ENCODE peak calls at places on chromosome 7, in five cellular contexts. V is H1, I is GM12878, P is HepG2, N is K562. Q is an unnamed sample.

GRCh38 chr7:42227931-42228591 is 8.9 kb downstream of the GLI3 start:
- DNase-seq in I (no peak), V (no peak), P (no peak), N (no peak), Q (no peak)

GRCh38 chr7:102897211-102897621 is 15.6 kb upstream of the LRRC17 start:
- DNase-seq in V (no peak), I (no peak), P (no peak), N (no peak), Q (no peak)

GRCh38 chr7:1053816-1054370 is 9.5 kb downstream of the GPR146 start:
- DNase-seq in V (no peak), N (no peak), P (no peak), I (no peak), Q (no peak)

GRCh38 chr7:17275749-17276671 is 22.4 kb upstream of the AHR start:
- DNase-seq in P (peak), N (no peak), V (no peak), I (no peak), Q (no peak)

GRCh38 chr7:100966542-100967291 is 2.6 kb upstream of the MUC12 start:
- DNase-seq in I (no peak), P (no peak), V (no peak), N (peak), Q (no peak)

GRCh38 chr7:117875566-117875965 is 2.3 kb upstream of the CTTNBP2 start:
- DNase-seq in V (peak), N (no peak), I (no peak), P (no peak), Q (peak)

GRCh38 chr7:4200546-4201094 is 481.5 kb upstream of the FOXK1 start:
- DNase-seq in I (no peak), P (no peak), N (no peak), V (no peak), Q (no peak)

GRCh38 chr7:6705959-6706665 is 635 bp downstream of the ZNF12 start:
- DNase-seq in I (no peak), N (peak), V (no peak), P (peak), Q (no peak)

GRCh38 chr7:91557789-91558396 is 293.7 kb downstream of the FZD1 start:
- DNase-seq in I (peak), V (no peak), N (no peak), P (peak), Q (peak)

GRCh38 chr7:126803060-126803665 is 449.6 kb downstream of the GRM8 start:
- DNase-seq in P (peak), V (peak), I (peak), N (peak), Q (peak)

GRCh38 chr7:2876031-2876862 is 32.1 kb upstream of the GNA12 start:
- DNase-seq in N (no peak), V (no peak), P (no peak), I (no peak), Q (no peak)

GRCh38 chr7:28406192-28406591 is 6.1 kb upstream of the CREB5 start:
- DNase-seq in V (no peak), N (no peak), P (no peak), I (no peak), Q (no peak)

GRCh38 chr7:6271694-6272371 is 591 bp downstream of the CYTH3 start:
- DNase-seq in P (no peak), V (no peak), I (no peak), N (peak), Q (no peak)

GRCh38 chr7:31633894-31634494 is 53.0 kb upstream of the PPP1R17 start:
- DNase-seq in V (peak), N (peak), P (peak), I (no peak), Q (peak)

GRCh38 chr7:77653572-77653971 is 42.7 kb upstream of the RSBN1L start:
- DNase-seq in P (no peak), I (no peak), N (no peak), V (no peak), Q (no peak)

GRCh38 chr7:85023066-85023687 is 163.7 kb downstream of the SEMA3D start:
- DNase-seq in P (peak), N (peak), V (no peak), I (no peak), Q (peak)

GRCh38 chr7:38321515-38321944 is 48.1 kb upstream of the TARP start:
- DNase-seq in I (no peak), P (no peak), N (no peak), V (no peak), Q (no peak)

GRCh38 chr7:100894860-100895700 is 608 bp downstream of the ACHE start:
- DNase-seq in P (no peak), N (peak), V (peak), I (no peak), Q (no peak)

GRCh38 chr7:33334349-33334748 is 205.0 kb downstream of the BBS9 start:
- DNase-seq in N (no peak), I (no peak), V (peak), P (peak), Q (peak)

GRCh38 chr7:94183289-94183749 is 179.2 kb upstream of the BET1 start:
- DNase-seq in I (no peak), N (no peak), V (peak), P (peak), Q (peak)

GRCh38 chr7:151409555-151410404 is at the start of gene WDR86:
- DNase-seq in I (no peak), V (no peak), N (no peak), P (no peak), Q (no peak)

GRCh38 chr7:85765698-85766298 is 578.9 kb upstream of the SEMA3D start:
- DNase-seq in N (no peak), I (no peak), V (no peak), P (peak), Q (no peak)

GRCh38 chr7:102044984-102045673 is 227.7 kb downstream of the CUX1 start:
- DNase-seq in I (no peak), P (no peak), N (no peak), V (no peak), Q (peak)

GRCh38 chr7:50614721-50615518 is 49.7 kb upstream of the DDC start:
- DNase-seq in V (no peak), N (no peak), I (no peak), P (peak), Q (no peak)

GRCh38 chr7:4682621-4683042 is 537 bp downstream of the FOXK1 start:
- DNase-seq in I (no peak), P (no peak), N (peak), V (no peak), Q (no peak)

GRCh38 chr7:77894574-77895091 is 96.1 kb downstream of the PHTF2 start:
- DNase-seq in P (no peak), I (no peak), N (no peak), V (no peak), Q (no peak)

GRCh38 chr7:132837529-132837928 is 244.4 kb downstream of the CHCHD3 start:
- DNase-seq in P (no peak), N (no peak), V (no peak), I (no peak), Q (no peak)
- TF ChIP-seq ATF3 in P (no peak), N (no peak), V (no peak), I (no peak), Q (no peak)

GRCh38 chr7:158325530-158326381 is 261.9 kb downstream of the PTPRN2 start:
- DNase-seq in I (no peak), V (peak), N (no peak), P (peak), Q (no peak)
- TF ChIP-seq CTCF in I (no peak), V (peak), N (no peak), P (peak), Q (peak)

GRCh38 chr7:45872116-45873034 is 507 bp downstream of the CCDC201 start:
- DNase-seq in V (no peak), N (peak), I (no peak), P (peak), Q (no peak)
- TF ChIP-seq CEBPB in V (no peak), N (no peak), I (no peak), P (no peak), Q (no peak)

DNA sequence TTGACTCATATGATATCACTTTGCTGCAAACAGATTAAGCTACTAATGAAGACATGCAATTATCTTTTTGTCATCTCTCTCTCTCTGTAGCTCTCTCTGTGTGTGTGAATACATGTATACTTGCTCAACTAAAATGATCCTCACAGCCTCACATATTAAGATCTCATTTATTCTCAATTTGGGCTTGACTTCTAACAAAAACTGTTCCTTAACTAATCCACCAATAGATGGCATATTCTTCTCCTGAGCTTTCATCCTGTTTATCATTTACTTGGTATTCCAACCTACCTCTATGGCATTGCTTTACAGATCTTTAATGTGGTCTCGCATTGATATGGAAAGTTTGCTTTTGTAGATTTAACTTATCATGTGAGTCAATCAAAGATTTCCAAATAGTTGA is 540.4 kb downstream of the CNTNAP2 start:
- DNase-seq in N (no peak), P (no peak), I (no peak), V (no peak), Q (no peak)
- TF ChIP-seq ATF3 in N (no peak), P (no peak), I (no peak), V (no peak), Q (no peak)

DNA sequence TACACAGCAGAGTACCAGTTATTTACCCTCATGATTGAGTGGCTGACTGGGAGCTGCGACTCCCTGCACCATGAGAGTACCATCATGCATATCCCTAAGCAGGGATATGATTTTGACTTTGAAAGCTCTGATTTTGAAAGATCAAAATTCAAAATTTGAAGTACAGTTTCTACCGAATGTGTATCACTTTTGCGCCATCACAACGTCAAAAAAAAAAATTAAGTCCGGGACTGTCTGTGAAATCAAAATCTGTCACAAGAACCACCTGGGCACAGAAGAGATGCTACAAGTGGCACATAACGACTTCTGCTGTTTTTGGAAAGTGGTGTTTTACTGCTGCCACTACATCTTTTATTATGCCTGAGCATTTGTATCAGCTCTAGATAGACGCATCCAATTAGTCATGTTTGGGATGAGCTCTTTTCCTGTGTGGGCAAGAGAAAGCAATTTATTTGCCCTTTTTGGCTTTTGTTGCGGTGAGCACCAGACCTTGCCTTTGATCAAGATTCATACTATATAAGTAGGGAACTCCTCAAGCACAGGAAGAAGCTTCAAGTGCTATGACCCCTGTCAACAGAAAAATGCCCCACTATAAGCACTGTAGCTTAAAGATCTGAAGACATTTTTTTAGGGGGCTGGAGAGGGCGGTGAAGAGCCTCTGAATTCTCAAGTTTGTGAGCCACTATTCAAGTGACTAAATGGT is 10.7 kb downstream of the MTPN start:
- DNase-seq in I (no peak), N (no peak), P (no peak), V (no peak), Q (no peak)
- TF ChIP-seq CTCF in I (no peak), N (no peak), P (no peak), V (no peak), Q (no peak)

GRCh38 chr7:65235586-65235985 is 138.1 kb upstream of the ZNF92 start:
- DNase-seq in N (no peak), V (no peak), P (peak), I (no peak), Q (no peak)

GRCh38 chr7:65233409-65234034 is 140.1 kb upstream of the ZNF92 start:
- DNase-seq in P (no peak), N (no peak), V (no peak), I (no peak), Q (no peak)

GRCh38 chr7:65239707-65240352 is 133.8 kb upstream of the ZNF92 start:
- DNase-seq in V (peak), I (no peak), N (no peak), P (peak), Q (no peak)

GRCh38 chr7:65238785-65239184 is 134.9 kb upstream of the ZNF92 start:
- DNase-seq in N (no peak), V (no peak), P (no peak), I (no peak), Q (no peak)

DNA sequence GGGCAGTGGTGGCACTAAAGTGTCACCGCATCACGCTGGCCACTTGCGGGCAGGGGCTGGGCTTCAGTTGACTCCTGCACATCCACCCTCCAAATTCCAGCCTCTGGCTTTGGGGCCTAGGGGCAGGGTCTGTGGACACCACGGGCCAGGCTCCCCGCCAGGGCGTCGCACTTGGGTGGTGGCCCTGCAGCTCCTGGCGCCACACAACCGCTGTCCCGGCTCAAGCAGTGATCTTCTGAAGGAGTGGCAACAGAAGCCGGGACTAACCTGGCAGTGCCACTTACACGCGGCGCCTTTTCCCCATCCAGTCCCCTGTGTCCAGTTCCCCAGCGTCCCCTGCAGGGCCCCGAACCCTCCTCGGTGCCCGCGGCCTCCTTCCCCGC is 134.3 kb upstream of the ZNF92 start:
- DNase-seq in V (no peak), P (no peak), N (no peak), I (no peak), Q (no peak)
- TF ChIP-seq CEBPB in V (no peak), P (no peak), N (no peak), I (no peak), Q (no peak)

GRCh38 chr7:132547806-132548205 is 28.5 kb downstream of the PLXNA4 start:
- DNase-seq in V (no peak), I (no peak), N (no peak), P (no peak), Q (no peak)

GRCh38 chr7:132544999-132545398 is 31.3 kb downstream of the PLXNA4 start:
- DNase-seq in I (no peak), N (no peak), P (no peak), V (no peak), Q (no peak)

GRCh38 chr7:132546366-132547145 is 29.7 kb downstream of the PLXNA4 start:
- DNase-seq in V (no peak), I (no peak), P (no peak), N (no peak), Q (no peak)

GRCh38 chr7:132544025-132544424 is 32.2 kb downstream of the PLXNA4 start:
- DNase-seq in V (no peak), P (no peak), I (no peak), N (no peak), Q (no peak)

DNA sequence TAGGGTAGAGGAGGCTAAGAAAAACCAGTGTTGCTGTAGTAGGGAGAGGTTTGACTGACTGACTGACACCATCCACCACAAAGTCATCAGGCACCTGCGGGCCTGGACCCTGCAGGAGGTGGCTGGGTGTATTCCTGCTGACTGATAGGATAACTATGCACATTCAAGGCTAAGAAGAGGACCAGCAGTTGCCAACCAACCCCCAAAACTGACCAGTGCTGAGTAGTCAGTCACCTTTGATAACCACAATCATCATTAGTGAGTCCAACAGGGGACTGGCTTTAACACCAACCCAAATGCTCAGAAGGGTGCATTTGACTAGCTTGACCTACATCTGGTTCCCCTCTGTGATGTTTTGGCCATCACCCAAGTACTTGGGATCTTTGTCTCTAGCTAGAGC is 30.5 kb downstream of the PLXNA4 start:
- DNase-seq in I (no peak), P (no peak), N (no peak), V (no peak), Q (no peak)
- TF ChIP-seq ATF3 in I (no peak), P (no peak), N (no peak), V (no peak), Q (no peak)

GRCh38 chr7:22949944-22950343 is 64.0 kb downstream of the HYCC1 start:
- DNase-seq in V (no peak), P (no peak), I (no peak), N (no peak), Q (no peak)
- TF ChIP-seq CTCF in V (no peak), P (no peak), I (no peak), N (no peak), Q (no peak)

GRCh38 chr7:106305732-106306131 is 20.9 kb upstream of the NAMPT start:
- DNase-seq in N (no peak), I (no peak), V (no peak), P (no peak), Q (no peak)

GRCh38 chr7:106309352-106309751 is 24.6 kb upstream of the NAMPT start:
- DNase-seq in N (no peak), V (no peak), P (no peak), I (no peak), Q (no peak)

GRCh38 chr7:106306256-106306655 is 21.5 kb upstream of the NAMPT start:
- DNase-seq in I (no peak), N (no peak), P (no peak), V (no peak), Q (no peak)

GRCh38 chr7:106304575-106304974 is 19.8 kb upstream of the NAMPT start:
- DNase-seq in V (no peak), I (no peak), N (no peak), P (no peak), Q (no peak)
- TF ChIP-seq CEBPB in V (no peak), I (no peak), N (no peak), P (no peak), Q (no peak)